ENCODE peak calls at places on chromosomes 4 and X, in five cellular contexts. K is left ventricle myocardium superior, F is occipital lobe, I is NT2/D1, C is nephron progenitor cell. O is an unnamed sample.
A peak's percentile ranks its signal among the peaks of the same experiment; 100 is the strongest.

GRCh38 chrX:46628406-46629371 is 55.1 kb downstream of the CHST7 start:
- DNase-seq in K (peak; percentile 81), F (no peak), I (no peak), C (no peak), O (peak; percentile 89)

GRCh38 chrX:132483523-132483922 is 5.3 kb downstream of the MBNL3 start:
- DNase-seq in K (no peak), F (no peak), I (no peak), C (no peak), O (no peak)

GRCh38 chrX:73877687-73878086 is 314.7 kb downstream of the CHIC1 start:
- DNase-seq in K (no peak), F (no peak), I (peak; percentile 85), C (no peak), O (no peak)

GRCh38 chr4:148076964-148077363 is 345.1 kb downstream of the ARHGAP10 start:
- DNase-seq in K (no peak), F (no peak), I (no peak), C (no peak), O (no peak)

GRCh38 chrX:120463241-120463640 is 5.9 kb downstream of the LAMP2 start:
- DNase-seq in K (no peak), F (no peak), I (no peak), C (no peak), O (no peak)

GRCh38 chr4:25307596-25307995 is 5.0 kb upstream of the ZCCHC4 start:
- DNase-seq in K (no peak), F (no peak), I (no peak), C (no peak), O (no peak)

GRCh38 chrX:107197306-107197705 is 8.9 kb downstream of the NUP62CL start:
- DNase-seq in K (no peak), F (no peak), I (no peak), C (no peak), O (no peak)

GRCh38 chr4:181281451-181281850 is 961.8 kb upstream of the TENM3 start:
- DNase-seq in K (no peak), F (no peak), I (no peak), C (no peak), O (no peak)

GRCh38 chr4:37549003-37549402 is 137.2 kb downstream of the RELL1 start:
- DNase-seq in K (no peak), F (no peak), I (no peak), C (no peak), O (no peak)

GRCh38 chr4:17447056-17447455 is 64.8 kb downstream of the QDPR start:
- DNase-seq in K (no peak), F (no peak), I (no peak), C (no peak), O (no peak)

GRCh38 chrX:30910124-30910860 is 21.2 kb upstream of the TAB3 start:
- DNase-seq in K (no peak), F (no peak), I (no peak), C (no peak), O (no peak)

GRCh38 chrX:112736310-112736709 is 56.6 kb upstream of the LHFPL1 start:
- DNase-seq in K (no peak), F (no peak), I (peak; percentile 5), C (no peak), O (no peak)

GRCh38 chr4:78776031-78776728 is at the start of gene BMP2K:
- DNase-seq in K (peak; percentile 90), F (peak; percentile 76), I (peak; percentile 70), C (peak; percentile 89), O (peak; percentile 94)

GRCh38 chr4:7094931-7095330 is 27.1 kb upstream of the GRPEL1 start:
- DNase-seq in K (no peak), F (no peak), I (no peak), C (no peak), O (no peak)

GRCh38 chrX:134669378-134670098 is 11.3 kb upstream of the PLAC1 start:
- DNase-seq in K (peak; percentile 31), F (no peak), I (no peak), C (no peak), O (no peak)

GRCh38 chrX:146967296-146967695 is 152.8 kb upstream of the CXorf51A start:
- DNase-seq in K (no peak), F (no peak), I (no peak), C (no peak), O (no peak)

GRCh38 chrX:110415440-110416167 is 57.0 kb downstream of the RTL9 start:
- DNase-seq in K (no peak), F (no peak), I (no peak), C (no peak), O (no peak)

GRCh38 chrX:29652484-29652883 is 562.9 kb upstream of the MAGEB2 start:
- DNase-seq in K (no peak), F (no peak), I (no peak), C (no peak), O (no peak)

O was measured in right cardiac atrium.